ENCODE peak calls at places on chromosomes 3 and 15, in four cellular contexts. One of them, this sample, is unnamed.

GRCh38 chr3:118117061-118117460 is 917.6 kb downstream of the IGSF11 start:
- DNase-seq in AG10803: no peak
- DNase-seq in left ventricle myocardium inferior: no peak
- DNase-seq in A549: no peak
- DNase-seq in this sample: no peak

GRCh38 chr3:41846850-41847249 is 115.1 kb downstream of the ULK4 start:
- DNase-seq in AG10803: peak
- DNase-seq in A549: no peak
- DNase-seq in left ventricle myocardium inferior: no peak
- DNase-seq in this sample: no peak

GRCh38 chr3:142497729-142498128 is 49.9 kb upstream of the XRN1 start:
- DNase-seq in left ventricle myocardium inferior: no peak
- DNase-seq in AG10803: no peak
- DNase-seq in A549: no peak
- DNase-seq in this sample: no peak

GRCh38 chr3:99656606-99657005 is 18.2 kb downstream of the COL8A1 start:
- DNase-seq in A549: no peak
- DNase-seq in AG10803: peak
- DNase-seq in left ventricle myocardium inferior: no peak
- DNase-seq in this sample: peak

GRCh38 chr3:7875858-7876442 is 625.7 kb upstream of the LMCD1 start:
- DNase-seq in A549: no peak
- DNase-seq in left ventricle myocardium inferior: no peak
- DNase-seq in AG10803: no peak
- DNase-seq in this sample: no peak

GRCh38 chr3:58585005-58585786 is 8.0 kb upstream of the FAM107A start:
- DNase-seq in AG10803: peak
- DNase-seq in left ventricle myocardium inferior: peak
- DNase-seq in A549: peak
- DNase-seq in this sample: peak

GRCh38 chr15:90071220-90071807 is 31.0 kb downstream of the IDH2 start:
- DNase-seq in left ventricle myocardium inferior: peak
- DNase-seq in AG10803: peak
- DNase-seq in A549: peak
- DNase-seq in this sample: peak

GRCh38 chr15:91655891-91656290 is 197.6 kb upstream of the SLCO3A1 start:
- DNase-seq in A549: no peak
- DNase-seq in AG10803: no peak
- DNase-seq in left ventricle myocardium inferior: no peak
- DNase-seq in this sample: no peak

GRCh38 chr3:27532931-27533607 is 48.9 kb upstream of the SLC4A7 start:
- DNase-seq in left ventricle myocardium inferior: no peak
- DNase-seq in A549: no peak
- DNase-seq in AG10803: no peak
- DNase-seq in this sample: peak

GRCh38 chr3:128278761-128279593 is 125.7 kb downstream of the EEFSEC start:
- DNase-seq in A549: no peak
- DNase-seq in left ventricle myocardium inferior: peak
- DNase-seq in AG10803: peak
- DNase-seq in this sample: peak

GRCh38 chr3:17942856-17943255 is 200.4 kb upstream of the TBC1D5 start:
- DNase-seq in AG10803: peak
- DNase-seq in left ventricle myocardium inferior: no peak
- DNase-seq in A549: no peak
- DNase-seq in this sample: no peak

GRCh38 chr15:41862515-41863116 is 24.0 kb downstream of the PLA2G4B start:
- DNase-seq in A549: no peak
- DNase-seq in AG10803: no peak
- DNase-seq in left ventricle myocardium inferior: no peak
- DNase-seq in this sample: no peak

GRCh38 chr3:126337980-126338651 is 19.1 kb downstream of the KLF15 start:
- DNase-seq in left ventricle myocardium inferior: no peak
- DNase-seq in AG10803: no peak
- DNase-seq in A549: no peak
- DNase-seq in this sample: no peak

GRCh38 chr15:85282504-85283115 is 97.8 kb upstream of the AKAP13 start:
- DNase-seq in A549: no peak
- DNase-seq in AG10803: peak
- DNase-seq in left ventricle myocardium inferior: no peak
- DNase-seq in this sample: peak

GRCh38 chr3:79724206-79724605 is 43.6 kb downstream of the ROBO1 start:
- DNase-seq in left ventricle myocardium inferior: no peak
- DNase-seq in A549: no peak
- DNase-seq in AG10803: no peak
- DNase-seq in this sample: no peak
- TF ChIP-seq CTCF in left ventricle myocardium inferior: no peak
- TF ChIP-seq CTCF in A549: no peak
- TF ChIP-seq CTCF in AG10803: no peak
- TF ChIP-seq CTCF in this sample: no peak

GRCh38 chr15:68434021-68434420 is 2.1 kb upstream of the ITGA11 start:
- DNase-seq in A549: no peak
- DNase-seq in left ventricle myocardium inferior: no peak
- DNase-seq in AG10803: no peak
- DNase-seq in this sample: no peak
- H3K4me3 ChIP-seq in A549: no peak
- H3K4me3 ChIP-seq in left ventricle myocardium inferior: no peak
- H3K4me3 ChIP-seq in AG10803: no peak
- H3K4me3 ChIP-seq in this sample: no peak

GRCh38 chr3:23805228-23805880 is 401 bp upstream of the UBE2E1 start:
- DNase-seq in A549: peak
- DNase-seq in AG10803: no peak
- DNase-seq in left ventricle myocardium inferior: no peak
- DNase-seq in this sample: no peak
- TF ChIP-seq CTCF in A549: no peak
- TF ChIP-seq CTCF in AG10803: peak
- TF ChIP-seq CTCF in left ventricle myocardium inferior: no peak
- TF ChIP-seq CTCF in this sample: no peak

DNA sequence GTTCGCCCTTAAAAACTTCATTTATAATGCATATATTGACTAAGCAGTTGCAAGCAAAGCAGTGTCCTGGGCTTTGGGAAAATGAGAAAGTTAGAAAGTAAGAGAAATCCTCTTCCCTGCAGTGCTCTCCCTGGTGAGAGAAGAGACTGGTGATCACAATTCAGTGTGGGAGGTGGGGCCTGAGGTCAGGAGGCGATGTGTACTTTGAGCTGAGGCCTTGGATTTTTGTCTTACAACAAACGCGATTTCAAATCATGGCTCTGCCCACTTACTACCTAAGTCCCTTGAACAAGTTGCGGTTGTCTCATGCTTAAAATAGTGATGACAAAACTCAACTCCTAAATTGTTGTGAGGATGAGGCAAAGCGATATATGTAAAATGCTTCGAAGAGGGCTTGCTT is 316.3 kb upstream of the NECTIN3 start:
- DNase-seq in A549: no peak
- DNase-seq in left ventricle myocardium inferior: no peak
- DNase-seq in AG10803: no peak
- DNase-seq in this sample: no peak
- H3K4me3 ChIP-seq in A549: no peak
- H3K4me3 ChIP-seq in left ventricle myocardium inferior: no peak
- H3K4me3 ChIP-seq in AG10803: no peak
- H3K4me3 ChIP-seq in this sample: no peak

DNA sequence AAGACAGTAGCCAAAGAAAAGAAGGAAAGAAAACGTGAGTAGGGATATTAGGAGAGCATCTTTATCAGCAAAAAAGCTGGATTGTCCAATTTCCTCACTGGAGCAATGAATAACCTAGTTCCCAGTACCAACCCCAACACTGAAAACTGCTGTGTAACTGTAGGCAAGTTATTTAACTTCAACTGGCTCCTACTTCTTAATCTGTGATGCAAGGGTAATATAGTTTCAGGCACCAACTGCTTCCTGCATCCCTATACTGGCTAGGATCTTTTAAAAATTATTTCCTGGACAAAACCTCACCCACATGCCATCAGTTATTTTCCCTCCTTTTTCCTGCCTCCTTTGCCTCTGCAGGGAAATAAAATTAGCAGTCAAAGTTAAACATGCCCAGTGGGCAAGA is 59.6 kb downstream of the ZBTB20 start:
- DNase-seq in left ventricle myocardium inferior: no peak
- DNase-seq in AG10803: no peak
- DNase-seq in A549: no peak
- DNase-seq in this sample: no peak
- TF ChIP-seq CTCF in left ventricle myocardium inferior: no peak
- TF ChIP-seq CTCF in AG10803: no peak
- TF ChIP-seq CTCF in A549: no peak
- TF ChIP-seq CTCF in this sample: no peak

DNA sequence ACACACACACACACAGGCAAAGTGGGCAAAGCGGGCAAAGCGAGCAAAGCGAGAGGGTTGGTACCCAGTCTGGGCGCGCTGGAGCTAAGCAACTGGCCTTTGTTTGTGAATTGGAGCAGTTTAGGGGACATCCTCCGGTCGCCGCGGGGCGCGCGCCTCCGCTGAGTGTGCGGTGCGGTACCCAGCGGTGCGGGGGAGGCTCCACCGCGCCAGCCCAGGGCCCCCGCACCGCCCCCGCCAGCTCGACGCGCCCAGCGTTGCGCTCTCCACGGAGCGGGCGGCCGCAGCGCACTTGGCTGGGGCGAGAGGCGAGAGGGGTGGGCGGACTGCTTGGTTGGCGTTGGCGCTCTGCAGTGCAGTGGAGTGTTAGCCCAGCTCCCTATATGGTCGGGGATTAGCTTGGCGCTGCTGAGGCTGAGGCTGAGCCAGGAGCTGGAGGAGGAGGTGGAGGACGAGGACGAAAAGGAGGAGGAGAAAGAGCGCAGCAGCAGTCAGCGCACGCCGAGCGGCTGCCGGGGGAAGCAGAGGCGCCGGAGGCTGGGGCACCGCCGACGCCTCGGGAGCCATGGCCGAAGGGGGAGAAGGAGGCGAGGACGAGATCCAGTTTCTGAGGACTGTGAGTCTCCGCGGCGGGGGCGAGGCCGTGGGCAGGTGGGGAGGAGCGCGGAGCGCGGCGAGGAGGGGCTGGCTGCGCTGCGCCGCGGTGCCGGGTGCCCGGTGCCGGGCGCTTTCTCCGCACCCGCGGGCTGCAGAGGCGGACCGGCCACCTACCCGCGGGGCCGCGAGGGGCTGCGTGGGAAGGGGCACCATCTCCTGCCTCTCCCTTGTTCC is at the start of gene RYR3:
- DNase-seq in AG10803: no peak
- DNase-seq in A549: no peak
- DNase-seq in left ventricle myocardium inferior: no peak
- DNase-seq in this sample: peak
- H3K4me3 ChIP-seq in AG10803: no peak
- H3K4me3 ChIP-seq in A549: peak
- H3K4me3 ChIP-seq in left ventricle myocardium inferior: peak
- H3K4me3 ChIP-seq in this sample: no peak

GRCh38 chr15:82809308-82810060 is at the start of gene WHAMM:
- DNase-seq in A549: peak
- DNase-seq in left ventricle myocardium inferior: peak
- DNase-seq in AG10803: peak
- DNase-seq in this sample: peak
- TF ChIP-seq CTCF in A549: peak
- TF ChIP-seq CTCF in left ventricle myocardium inferior: peak
- TF ChIP-seq CTCF in AG10803: no peak
- TF ChIP-seq CTCF in this sample: no peak